ENCODE peak calls at places on chromosomes 4 and X, in six cellular contexts. V is neuronal stem cell, U is H9, Q is trophoblast cell, S is mesenchymal stem cell, R is mesendoderm. P is an unnamed sample.

GRCh38 chrX:69133561-69134542 is 31.4 kb downstream of the PJA1 start:
- DNase-seq in Q (peak), R (peak), S (peak), V (peak), U (peak), P (peak)

GRCh38 chr4:38190717-38191178 is 230.6 kb downstream of the PTTG2 start:
- DNase-seq in V (no peak), R (no peak), S (peak), U (no peak), Q (no peak), P (peak)

GRCh38 chrX:68599256-68600152 is 48.0 kb upstream of the STARD8 start:
- DNase-seq in R (no peak), Q (peak), S (peak), U (no peak), V (no peak), P (peak)

GRCh38 chrX:114717921-114718320 is 134.0 kb downstream of the HTR2C start:
- DNase-seq in S (no peak), Q (peak), V (peak), R (peak), U (peak), P (no peak)

GRCh38 chrX:119986203-119986602 is 42.7 kb upstream of the NKAP start:
- DNase-seq in R (no peak), U (no peak), V (no peak), S (no peak), Q (no peak), P (no peak)

GRCh38 chr4:15656038-15656470 is 897 bp upstream of the FBXL5 start:
- DNase-seq in U (peak), S (no peak), R (peak), V (peak), Q (no peak), P (no peak)

GRCh38 chrX:120560405-120560841 is 339 bp downstream of the CUL4B start:
- DNase-seq in V (no peak), R (no peak), U (no peak), Q (peak), S (peak), P (peak)

GRCh38 chrX:138982350-138982749 is 270.8 kb upstream of the FGF13 start:
- DNase-seq in U (no peak), V (no peak), S (no peak), Q (peak), R (no peak), P (no peak)

GRCh38 chr4:3313556-3314228 is 20.9 kb downstream of the RGS12 start:
- DNase-seq in V (no peak), Q (no peak), S (no peak), R (no peak), U (peak), P (no peak)

GRCh38 chr4:147052361-147052760 is 106.7 kb upstream of the TTC29 start:
- DNase-seq in R (peak), Q (peak), S (no peak), V (no peak), U (no peak), P (no peak)

GRCh38 chr4:24042094-24042493 is 152.2 kb upstream of the PPARGC1A start:
- DNase-seq in Q (no peak), U (no peak), V (no peak), S (peak), R (no peak), P (peak)

GRCh38 chr4:47553329-47554125 is 68.5 kb downstream of the ATP10D start:
- DNase-seq in Q (no peak), V (no peak), R (no peak), U (no peak), S (no peak), P (peak)

GRCh38 chrX:113512700-113513395 is 672.2 kb upstream of the AMOT start:
- DNase-seq in V (no peak), U (no peak), Q (peak), S (peak), R (no peak), P (peak)

DNA sequence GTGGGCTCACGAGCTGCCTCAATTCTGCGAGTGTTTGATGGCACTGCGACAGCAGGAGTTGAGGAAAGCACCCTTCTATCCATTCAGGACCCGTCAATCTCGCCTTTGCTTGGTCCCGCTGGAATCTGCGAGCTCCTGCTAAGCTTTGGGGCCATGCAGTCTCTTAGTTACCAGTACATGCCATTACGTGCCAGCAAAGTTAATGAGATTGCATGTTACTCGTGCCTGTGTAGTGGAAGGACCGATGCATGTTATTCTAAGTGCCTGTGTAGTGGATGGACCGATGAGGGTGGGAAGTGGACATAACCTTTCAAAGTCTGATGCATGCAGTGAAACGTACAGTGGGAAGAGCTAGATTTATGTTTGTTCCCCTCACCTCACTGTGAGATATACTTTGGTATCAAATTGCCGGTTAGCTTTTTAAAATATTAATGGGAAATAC is 569 bp downstream of the RPS3A start:
- DNase-seq in Q (peak), R (no peak), V (no peak), S (no peak), U (no peak), P (peak)
- H3K23ac ChIP-seq in Q (peak), R (peak), V (no peak), S (peak), U (peak), P (peak)

GRCh38 chrX:46588263-46588662 is 14.7 kb downstream of the CHST7 start:
- DNase-seq in Q (peak), U (peak), V (no peak), R (peak), S (peak), P (peak)
- H3K23ac ChIP-seq in Q (no peak), U (no peak), V (no peak), R (no peak), S (no peak), P (peak)

GRCh38 chrX:129523076-129524055 is at the start of gene SMARCA1:
- DNase-seq in S (peak), R (peak), U (peak), V (peak), Q (peak), P (peak)
- H3K23ac ChIP-seq in S (peak), R (no peak), U (no peak), V (peak), Q (no peak), P (peak)

GRCh38 chr4:41530741-41531140 is 7.2 kb upstream of the LIMCH1 start:
- DNase-seq in Q (peak), U (no peak), V (no peak), R (no peak), S (no peak), P (no peak)

GRCh38 chr4:41531561-41532245 is 6.3 kb upstream of the LIMCH1 start:
- DNase-seq in Q (no peak), S (no peak), V (no peak), R (no peak), U (no peak), P (no peak)

GRCh38 chr4:41524446-41524845 is 13.5 kb upstream of the LIMCH1 start:
- DNase-seq in U (no peak), S (no peak), V (no peak), Q (no peak), R (peak), P (no peak)

GRCh38 chr4:41525129-41525528 is 12.8 kb upstream of the LIMCH1 start:
- DNase-seq in R (peak), U (peak), Q (peak), S (peak), V (peak), P (peak)

DNA sequence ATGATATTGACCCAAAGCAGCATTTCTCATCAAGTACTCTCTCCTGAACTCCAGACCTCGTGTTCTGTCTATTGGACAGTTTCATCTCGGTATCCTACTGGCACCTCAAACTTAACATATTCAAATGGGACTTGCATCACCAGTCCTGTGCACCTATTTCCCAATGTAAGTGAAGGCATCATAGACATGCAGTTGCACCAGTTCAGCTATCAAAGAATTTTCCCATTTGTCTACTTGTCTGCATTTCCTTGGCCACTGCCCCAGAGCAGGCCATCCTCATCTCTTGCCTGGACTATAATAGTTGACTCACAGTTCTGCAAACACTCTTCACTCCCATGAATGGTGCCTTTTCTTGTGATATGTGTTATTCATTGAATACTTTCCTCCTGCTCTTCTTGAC is 11.3 kb upstream of the LIMCH1 start:
- DNase-seq in Q (peak), S (no peak), V (no peak), R (no peak), U (no peak), P (peak)
- H3K23ac ChIP-seq in Q (no peak), S (no peak), V (no peak), R (no peak), U (no peak), P (no peak)

GRCh38 chr4:59664771-59665170 is 1535.4 kb upstream of the ADGRL3 start:
- DNase-seq in Q (no peak), U (no peak), S (no peak), R (no peak), V (no peak), P (no peak)
- H3K23ac ChIP-seq in Q (no peak), U (no peak), S (no peak), R (no peak), V (no peak), P (no peak)

GRCh38 chr4:8851321-8852117 is 20.1 kb downstream of the HMX1 start:
- DNase-seq in V (no peak), S (no peak), U (no peak), R (no peak), Q (no peak), P (no peak)

GRCh38 chr4:8850830-8851188 is 20.8 kb downstream of the HMX1 start:
- DNase-seq in U (peak), V (no peak), Q (no peak), R (no peak), S (no peak), P (no peak)

GRCh38 chr4:8848507-8849265 is 23.0 kb downstream of the HMX1 start:
- DNase-seq in Q (no peak), V (no peak), R (no peak), U (peak), S (no peak), P (no peak)

GRCh38 chr4:8849266-8850073 is 22.2 kb downstream of the HMX1 start:
- DNase-seq in R (no peak), V (no peak), U (peak), S (no peak), Q (no peak), P (no peak)

DNA sequence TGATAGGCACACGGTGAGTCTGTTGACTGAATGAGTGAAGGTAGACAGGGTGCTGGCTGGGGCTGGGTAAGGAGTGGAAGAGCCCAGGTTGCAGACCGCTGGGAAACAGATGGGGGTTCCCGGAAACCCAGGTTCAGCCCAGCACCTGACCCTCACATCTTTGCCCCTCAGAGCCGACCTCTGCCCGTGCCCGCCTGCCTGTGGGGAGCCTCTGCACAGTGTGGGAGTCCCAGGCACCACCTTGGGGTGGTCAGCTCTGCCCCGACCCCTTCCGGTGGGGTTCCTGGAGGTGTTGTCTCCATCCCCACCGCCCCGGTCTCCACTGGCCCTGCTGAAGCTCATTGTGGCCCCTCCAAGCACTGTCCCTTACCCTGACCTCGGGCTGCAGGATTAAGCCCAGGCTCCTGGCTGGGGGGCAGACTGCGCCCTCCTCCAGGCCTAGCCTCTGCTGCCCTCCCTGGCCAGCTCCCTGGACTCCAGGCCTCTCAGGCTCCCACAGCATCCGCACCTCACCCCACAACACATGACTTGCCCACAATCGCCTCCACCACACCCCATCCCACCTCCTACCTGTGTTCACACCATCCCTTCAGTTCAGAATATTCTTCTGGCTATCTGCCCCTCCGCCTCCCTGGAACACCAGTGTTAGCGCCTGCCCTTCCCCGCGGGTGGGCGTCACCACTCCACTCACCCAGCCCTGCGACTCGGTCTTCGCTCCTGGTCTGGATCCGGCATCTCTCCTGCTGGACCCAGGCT is 21.4 kb downstream of the HMX1 start:
- DNase-seq in R (no peak), S (no peak), Q (no peak), V (no peak), U (peak), P (no peak)
- H3K23ac ChIP-seq in R (no peak), S (no peak), Q (no peak), V (peak), U (no peak), P (no peak)

DNA sequence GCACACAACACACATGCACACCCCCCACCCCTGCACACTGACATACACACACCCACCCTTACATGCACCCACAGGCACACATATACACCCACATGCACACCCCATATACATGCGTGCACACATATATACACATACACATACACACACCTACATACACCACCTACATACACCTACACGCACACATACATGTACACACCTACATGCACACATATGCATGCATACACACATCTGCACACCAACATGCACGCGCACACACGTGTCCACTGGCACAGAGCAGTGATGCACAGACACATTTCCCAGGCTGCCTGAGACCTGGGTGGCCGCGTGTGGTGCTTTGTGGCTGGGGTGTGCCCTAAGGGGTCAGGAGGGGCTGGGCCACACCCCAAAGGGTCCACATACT is 31.7 kb downstream of the FGFRL1 start:
- DNase-seq in R (no peak), Q (no peak), S (no peak), V (no peak), U (no peak), P (no peak)
- H3K23ac ChIP-seq in R (no peak), Q (no peak), S (no peak), V (no peak), U (no peak), P (no peak)

DNA sequence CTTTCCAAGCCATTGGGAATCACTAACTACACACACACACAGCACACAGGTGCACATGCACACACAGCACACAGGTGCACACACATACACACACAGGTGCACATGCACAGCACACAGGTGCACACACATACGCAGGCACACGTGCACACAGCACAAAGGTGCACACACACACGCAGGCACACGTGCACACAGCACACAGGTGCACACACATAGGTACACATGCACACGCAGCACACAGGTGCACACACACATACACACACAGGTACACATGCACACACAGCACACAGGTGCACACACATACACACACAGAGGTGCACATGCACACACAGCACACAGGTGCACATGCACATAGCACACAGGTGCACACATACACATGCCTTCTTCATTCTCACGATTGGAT is 80.9 kb downstream of the HMX1 start:
- DNase-seq in R (no peak), U (no peak), V (no peak), S (no peak), Q (no peak), P (no peak)
- H3K23ac ChIP-seq in R (no peak), U (no peak), V (peak), S (no peak), Q (no peak), P (no peak)

P was measured in IMR-90.